ENCODE peak calls at places on chromosomes 13 and 19, in five cellular contexts. S is suprapubic skin, P is sigmoid colon, D is esophagus muscularis mucosa, G is SK-N-SH. A is an unnamed sample.
A peak's percentile ranks its signal among the peaks of the same experiment; 100 is the strongest.

GRCh38 chr19:17796838-17797168 is 1.9 kb downstream of the B3GNT3 start:
- DNase-seq in G (no peak), D (no peak), S (no peak), P (no peak), A (no peak)

GRCh38 chr19:52197964-52198363 is 8.1 kb downstream of the PPP2R1A start:
- DNase-seq in G (no peak), D (no peak), P (no peak), S (no peak), A (no peak)

GRCh38 chr13:26658972-26659371 is 101.5 kb downstream of the WASF3 start:
- DNase-seq in P (no peak), D (no peak), S (no peak), G (no peak), A (no peak)

GRCh38 chr19:14310055-14310454 is 71.2 kb upstream of the ADGRE5 start:
- DNase-seq in S (no peak), G (no peak), D (no peak), P (no peak), A (no peak)

GRCh38 chr13:31051999-31052398 is 109.7 kb downstream of the HSPH1 start:
- DNase-seq in G (no peak), P (no peak), S (peak; percentile 18), D (no peak), A (no peak)

GRCh38 chr19:49362926-49363264 is 679 bp upstream of the TEAD2 start:
- DNase-seq in G (peak; percentile 48), P (peak; percentile 86), D (no peak), S (no peak), A (no peak)

GRCh38 chr13:45522571-45522970 is 57.8 kb downstream of the COG3 start:
- DNase-seq in D (no peak), S (no peak), G (no peak), P (no peak), A (no peak)

GRCh38 chr13:25771641-25772478 is 280.0 kb downstream of the SHISA2 start:
- DNase-seq in D (no peak), S (no peak), G (no peak), P (no peak), A (no peak)

GRCh38 chr19:29596885-29597525 is 9.1 kb upstream of the POP4 start:
- DNase-seq in D (no peak), G (no peak), S (no peak), P (no peak), A (no peak)
- TF ChIP-seq EP300 in D (no peak), G (no peak), S (no peak), P (no peak), A (no peak)

GRCh38 chr13:39876258-39876657 is 220.8 kb downstream of the COG6 start:
- DNase-seq in D (no peak), S (no peak), G (no peak), P (no peak), A (no peak)

GRCh38 chr13:39879286-39880035 is 224.0 kb downstream of the COG6 start:
- DNase-seq in P (no peak), G (no peak), S (no peak), D (no peak), A (no peak)

GRCh38 chr13:39875583-39875982 is 220.1 kb downstream of the COG6 start:
- DNase-seq in P (no peak), S (no peak), D (no peak), G (no peak), A (no peak)

GRCh38 chr13:39875111-39875510 is 219.6 kb downstream of the COG6 start:
- DNase-seq in D (no peak), G (no peak), P (no peak), S (no peak), A (no peak)

GRCh38 chr13:39877134-39877533 is 221.7 kb downstream of the COG6 start:
- DNase-seq in D (no peak), P (no peak), S (no peak), G (no peak), A (no peak)
- TF ChIP-seq POLR2AphosphoS5 in D (no peak), P (no peak), S (no peak), G (no peak), A (no peak)

DNA sequence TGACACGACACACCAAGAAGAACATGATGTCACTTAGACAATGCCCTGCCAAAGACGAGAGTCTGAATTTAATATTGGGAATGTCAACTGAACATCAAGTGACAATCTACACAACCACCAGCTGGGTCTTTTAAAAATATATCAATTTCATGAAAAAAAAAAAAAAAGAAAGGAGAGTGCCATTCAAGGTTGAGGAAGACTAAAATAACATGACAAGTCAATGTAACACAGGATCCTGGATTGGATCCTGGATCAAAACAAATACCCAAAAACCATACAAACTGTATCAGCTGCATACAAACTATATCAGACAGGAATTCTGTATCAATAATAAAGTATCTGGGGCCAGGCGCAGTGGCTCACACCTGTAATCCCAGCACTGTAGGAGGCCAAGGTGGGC is 4.7 kb downstream of the ZNF329 start:
- DNase-seq in S (no peak), G (no peak), D (no peak), P (no peak), A (no peak)
- H3K9me3 ChIP-seq in S (peaks cover 39% of the 10 kb centered on the region), G (peaks cover 10% of the 10 kb centered on the region), D (peaks cover 54% of the 10 kb centered on the region), P (peaks cover 24% of the 10 kb centered on the region), A (peaks cover 76% of the 10 kb centered on the region)

GRCh38 chr19:8639821-8640401 is 9.5 kb downstream of the NFILZ start:
- DNase-seq in D (no peak), S (no peak), P (no peak), G (no peak), A (no peak)

GRCh38 chr19:8641221-8641907 is 10.9 kb downstream of the NFILZ start:
- DNase-seq in S (no peak), D (no peak), G (no peak), P (no peak), A (no peak)

GRCh38 chr19:8638078-8638619 is 7.7 kb downstream of the NFILZ start:
- DNase-seq in P (peak; percentile 68), D (no peak), G (no peak), S (no peak), A (no peak)

GRCh38 chr19:8641908-8642547 is 11.6 kb downstream of the NFILZ start:
- DNase-seq in P (no peak), D (no peak), G (peak; percentile 44), S (no peak), A (no peak)

GRCh38 chr19:8640402-8641004 is 10.1 kb downstream of the NFILZ start:
- DNase-seq in D (no peak), P (peak; percentile 80), S (peak; percentile 84), G (no peak), A (no peak)
- TF ChIP-seq EP300 in D (no peak), P (no peak), S (no peak), G (no peak), A (no peak)

GRCh38 chr13:106535552-106536243 is at the start of gene EFNB2:
- DNase-seq in P (peak; percentile 93), G (peak; percentile 98), S (peak; percentile 85), D (no peak), A (peak; percentile 93)

GRCh38 chr13:106537521-106537920 is 2.1 kb upstream of the EFNB2 start:
- DNase-seq in D (no peak), G (no peak), S (no peak), P (no peak), A (no peak)

GRCh38 chr13:106534844-106535551 is 464 bp downstream of the EFNB2 start:
- DNase-seq in S (peak; percentile 70), P (peak; percentile 68), G (no peak), D (no peak), A (no peak)

GRCh38 chr13:106533940-106534843 is 1.3 kb downstream of the EFNB2 start:
- DNase-seq in P (peak; percentile 78), G (peak; percentile 64), D (no peak), S (no peak), A (peak; percentile 54)

DNA sequence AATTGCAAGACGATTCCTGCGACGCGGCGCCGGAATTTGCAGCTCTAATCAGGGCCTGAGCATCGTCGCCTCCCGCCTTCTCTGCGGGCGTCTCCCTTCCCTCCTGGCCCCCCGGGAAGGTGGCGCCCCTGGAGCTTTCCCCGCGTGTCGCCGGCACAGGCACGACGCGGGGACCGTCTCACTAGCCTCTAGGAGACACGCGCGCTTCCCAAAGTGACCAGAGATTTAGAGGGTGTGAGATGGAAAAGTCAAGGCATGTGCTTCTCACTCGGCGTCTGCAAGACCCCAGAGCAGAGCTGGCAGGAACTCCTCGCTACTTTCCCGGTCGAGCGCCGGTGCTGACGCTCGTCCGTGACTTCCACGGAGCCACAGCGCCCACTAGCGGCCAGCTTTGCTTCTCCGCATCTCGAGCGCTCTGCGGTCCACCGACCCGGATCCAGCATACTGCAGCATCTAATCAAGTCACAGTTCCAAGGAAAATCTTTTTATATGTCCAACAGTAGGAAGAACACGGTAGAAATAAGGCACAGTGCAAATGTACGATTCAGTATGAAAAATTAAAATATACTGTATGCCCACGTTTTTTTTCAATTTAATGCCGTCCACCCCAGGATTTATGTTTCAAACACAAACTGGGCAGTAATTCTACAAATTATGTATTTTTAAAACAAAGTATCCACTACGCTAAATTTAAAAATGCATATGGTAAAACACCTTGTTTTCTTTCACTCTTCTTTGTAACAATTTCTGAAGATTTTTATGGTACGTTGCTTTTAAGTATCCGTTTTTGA is 977 bp upstream of the EFNB2 start:
- DNase-seq in D (peak; percentile 96), P (peak; percentile 93), G (peak; percentile 81), S (peak; percentile 92), A (peak; percentile 95)
- TF ChIP-seq POLR2AphosphoS5 in D (peak; percentile 48), P (peak; percentile 51), G (no peak), S (no peak), A (no peak)

A was measured in upper lobe of left lung.